ENCODE peak calls at places on chromosomes 13 and 19, in nine cellular contexts. Q, F, B, K, G, N, I, C and W are unnamed samples.
A peak's percentile ranks its signal among the peaks of the same experiment; 100 is the strongest.

GRCh38 chr13:92175330-92175729 is 776.9 kb downstream of the GPC5 start:
- DNase-seq in Q (no peak), F (no peak), B (no peak), K (peak; percentile 63), G (no peak), N (no peak), I (no peak), C (no peak), W (no peak)

GRCh38 chr19:55777528-55777927 is 8.6 kb downstream of the RFPL4AL1 start:
- DNase-seq in Q (no peak), F (no peak), B (peak; percentile 14), K (peak; percentile 16), G (no peak), N (no peak), I (no peak), C (no peak), W (no peak)

GRCh38 chr13:104357174-104357573 is 1291.0 kb upstream of the SLC10A2 start:
- DNase-seq in Q (no peak), F (no peak), B (no peak), K (no peak), G (no peak), N (no peak), I (no peak), C (no peak), W (no peak)

GRCh38 chr13:110883539-110883938 is 31.3 kb downstream of the ANKRD10 start:
- DNase-seq in Q (no peak), F (no peak), B (no peak), K (no peak), G (no peak), N (no peak), I (no peak), C (no peak), W (no peak)

GRCh38 chr13:45063261-45063870 is 56.9 kb upstream of the GTF2F2 start:
- DNase-seq in Q (no peak), F (no peak), B (no peak), K (no peak), G (no peak), N (no peak), I (no peak), C (no peak), W (no peak)

GRCh38 chr19:3443840-3444694 is 36.3 kb downstream of the SMIM24 start:
- DNase-seq in Q (no peak), F (no peak), B (no peak), K (no peak), G (peak; percentile 50), N (no peak), I (no peak), C (no peak), W (no peak)

GRCh38 chr13:113641426-113641825 is 16.6 kb downstream of the ATP4B start:
- DNase-seq in Q (no peak), F (no peak), B (peak; percentile 3), K (no peak), G (no peak), N (peak; percentile 34), I (no peak), C (no peak), W (peak; percentile 20)

GRCh38 chr13:98475521-98475920 is 101.4 kb downstream of the STK24 start:
- DNase-seq in Q (no peak), F (no peak), B (no peak), K (no peak), G (no peak), N (no peak), I (no peak), C (no peak), W (no peak)

GRCh38 chr13:20161275-20161950 is 561 bp upstream of the GJA3 start:
- DNase-seq in Q (no peak), F (peak; percentile 70), B (peak; percentile 39), K (no peak), G (no peak), N (no peak), I (peak; percentile 22), C (no peak), W (peak; percentile 58)

GRCh38 chr19:35353635-35354034 is 4.6 kb upstream of the FFAR3 start:
- DNase-seq in Q (peak; percentile 4), F (no peak), B (no peak), K (no peak), G (no peak), N (peak; percentile 4), I (no peak), C (no peak), W (no peak)

GRCh38 chr19:44722131-44723121 is 23.5 kb downstream of the CEACAM16 start:
- DNase-seq in Q (no peak), F (no peak), B (no peak), K (no peak), G (no peak), N (no peak), I (no peak), C (peak; percentile 85), W (no peak)

GRCh38 chr19:44717603-44718002 is 18.7 kb downstream of the CEACAM16 start:
- DNase-seq in Q (no peak), F (no peak), B (no peak), K (no peak), G (no peak), N (no peak), I (no peak), C (no peak), W (no peak)

GRCh38 chr19:44719262-44719701 is 20.3 kb downstream of the CEACAM16 start:
- DNase-seq in Q (no peak), F (no peak), B (no peak), K (no peak), G (no peak), N (no peak), I (no peak), C (no peak), W (no peak)

GRCh38 chr19:44720945-44721344 is 22.0 kb downstream of the CEACAM16 start:
- DNase-seq in Q (no peak), F (no peak), B (no peak), K (no peak), G (no peak), N (no peak), I (no peak), C (no peak), W (no peak)

DNA sequence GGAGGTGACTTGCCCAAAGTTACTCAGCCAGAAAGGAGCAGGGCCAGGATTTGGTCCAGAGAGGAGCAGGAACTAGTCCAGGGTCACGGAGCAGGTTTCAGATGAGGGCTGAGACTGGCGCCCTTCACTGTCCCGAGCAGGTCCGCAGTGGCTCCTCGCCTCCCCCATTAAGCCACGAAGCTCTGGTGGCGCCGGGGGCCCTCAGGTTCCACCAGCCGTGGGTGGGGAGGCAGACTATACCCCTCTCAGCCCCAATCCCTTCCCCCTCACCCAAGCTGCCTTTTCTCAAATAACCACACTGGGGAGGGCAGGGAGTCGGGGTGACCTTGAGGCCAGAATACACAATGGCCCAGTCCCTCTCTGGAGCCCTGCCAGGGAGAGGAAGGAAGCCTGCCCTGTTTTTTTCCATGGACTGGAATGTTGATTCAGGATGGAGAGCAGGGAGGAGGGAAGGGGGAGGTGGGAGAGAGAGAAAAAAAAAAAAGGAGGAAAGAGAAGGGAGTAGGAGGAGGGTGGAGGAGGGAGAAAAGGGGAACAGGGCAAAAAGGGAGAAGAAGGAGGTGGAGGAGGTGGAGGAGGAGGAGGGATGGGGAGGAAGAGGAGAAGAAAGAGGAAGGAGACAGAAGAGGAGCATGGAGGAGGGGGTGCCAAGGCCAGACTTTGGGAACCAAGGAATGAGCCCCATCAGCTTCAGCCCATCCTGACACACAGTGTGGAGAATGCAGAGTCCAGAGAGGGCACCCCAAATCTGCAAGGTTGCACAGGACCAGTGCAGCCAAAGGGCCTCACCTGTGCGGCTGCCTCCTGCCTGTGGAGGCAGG is 19.7 kb downstream of the CEACAM16 start:
- DNase-seq in Q (peak; percentile 68), F (no peak), B (peak; percentile 81), K (no peak), G (no peak), N (peak; percentile 78), I (no peak), C (no peak), W (no peak)
- H3K27ac ChIP-seq in Q (peak overlapping the region; percentile 69), F (no peak overlapping the region), B (peak overlapping the region; percentile 83), K (no peak overlapping the region), G (peak overlapping the region; percentile 72), N (peak overlapping the region; percentile 44), I (no peak overlapping the region), C (no peak overlapping the region), W (no peak overlapping the region)

GRCh38 chr13:28704282-28704681 is 14.5 kb downstream of the SLC46A3 start:
- DNase-seq in Q (no peak), F (no peak), B (no peak), K (no peak), G (no peak), N (no peak), I (no peak), C (no peak), W (no peak)
- H3K27ac ChIP-seq in Q (no peak overlapping the region), F (no peak overlapping the region), B (no peak overlapping the region), K (no peak overlapping the region), G (no peak overlapping the region), N (no peak overlapping the region), I (no peak overlapping the region), C (no peak overlapping the region), W (no peak overlapping the region)

GRCh38 chr19:5213667-5214066 is 126.9 kb downstream of the PTPRS start:
- DNase-seq in Q (no peak), F (no peak), B (no peak), K (no peak), G (no peak), N (no peak), I (no peak), C (no peak), W (no peak)

GRCh38 chr19:5216141-5216847 is 124.3 kb downstream of the PTPRS start:
- DNase-seq in Q (no peak), F (no peak), B (no peak), K (no peak), G (no peak), N (no peak), I (no peak), C (no peak), W (no peak)

GRCh38 chr19:5214371-5214770 is 126.2 kb downstream of the PTPRS start:
- DNase-seq in Q (no peak), F (no peak), B (no peak), K (no peak), G (no peak), N (no peak), I (no peak), C (no peak), W (no peak)

GRCh38 chr19:5215431-5215830 is 125.2 kb downstream of the PTPRS start:
- DNase-seq in Q (no peak), F (no peak), B (no peak), K (no peak), G (no peak), N (no peak), I (no peak), C (no peak), W (no peak)

DNA sequence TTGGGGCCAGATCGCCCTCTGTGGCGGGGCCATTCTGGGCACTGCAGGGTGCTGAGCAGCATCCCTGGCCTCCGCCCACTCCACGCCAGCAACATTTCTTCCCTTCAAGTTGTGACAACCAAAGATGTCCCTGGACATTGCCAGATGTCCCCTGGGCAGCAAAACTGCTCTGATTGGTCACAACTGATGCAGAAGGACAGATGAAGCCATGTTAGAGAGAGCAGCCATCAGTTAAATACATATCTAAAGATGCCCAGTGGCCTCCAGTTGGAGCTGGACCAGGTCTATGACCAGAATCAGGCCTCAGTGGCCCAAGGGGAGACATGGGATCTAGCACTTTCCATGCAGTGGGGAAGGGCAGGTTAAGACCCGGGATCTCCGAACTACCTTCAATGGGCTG is 125.7 kb downstream of the PTPRS start:
- DNase-seq in Q (no peak), F (no peak), B (no peak), K (no peak), G (no peak), N (no peak), I (no peak), C (no peak), W (no peak)
- H3K27ac ChIP-seq in Q (no peak overlapping the region), F (no peak overlapping the region), B (no peak overlapping the region), K (no peak overlapping the region), G (no peak overlapping the region), N (no peak overlapping the region), I (no peak overlapping the region), C (no peak overlapping the region), W (no peak overlapping the region)

GRCh38 chr19:1086618-1087017 is 8.6 kb downstream of the POLR2E start:
- DNase-seq in Q (no peak), F (no peak), B (no peak), K (no peak), G (no peak), N (no peak), I (no peak), C (no peak), W (no peak)
- H3K27ac ChIP-seq in Q (peak overlapping the region; percentile 80), F (no peak overlapping the region), B (no peak overlapping the region), K (peak overlapping the region; percentile 37), G (no peak overlapping the region), N (no peak overlapping the region), I (peak overlapping the region; percentile 73), C (peak overlapping the region; percentile 82), W (no peak overlapping the region)